ENCODE peak calls at places on chromosomes 4 and X, in four cellular contexts. R is vagina, S is ovary, V is A549. N is an unnamed sample.
A peak's percentile ranks its signal among the peaks of the same experiment; 100 is the strongest.

GRCh38 chr4:132266374-132266773 is 882.7 kb upstream of the PCDH10 start:
- DNase-seq in R (no peak), S (no peak), V (no peak), N (no peak)

GRCh38 chr4:7761720-7762119 is 177.9 kb downstream of the AFAP1 start:
- DNase-seq in R (no peak), S (peak; percentile 63), V (peak; percentile 57), N (peak; percentile 82)

GRCh38 chrX:21524008-21524407 is 134.1 kb downstream of the KLHL34 start:
- DNase-seq in R (no peak), S (no peak), V (no peak), N (no peak)

GRCh38 chr4:82172186-82172585 is 201.6 kb downstream of the HNRNPD start:
- DNase-seq in R (no peak), S (no peak), V (no peak), N (no peak)

GRCh38 chr4:129239088-129239487 is 143.1 kb downstream of the C4orf33 start:
- DNase-seq in R (no peak), S (no peak), V (peak; percentile 3), N (no peak)

GRCh38 chr4:126470862-126471261 is 1156.1 kb downstream of the FAT4 start:
- DNase-seq in R (no peak), S (no peak), V (no peak), N (no peak)

GRCh38 chr4:100098681-100099080 is 91.6 kb downstream of the DDIT4L start:
- DNase-seq in R (no peak), S (no peak), V (no peak), N (no peak)

GRCh38 chrX:65689377-65689776 is 21.9 kb downstream of the MSN start:
- DNase-seq in R (no peak), S (no peak), V (no peak), N (no peak)

GRCh38 chr4:78056265-78057129 is 626 bp upstream of the FRAS1 start:
- DNase-seq in R (peak; percentile 94), S (peak; percentile 63), V (peak; percentile 80), N (peak; percentile 34)
- TF ChIP-seq POLR2A in R (peak; percentile 37), S (no peak), V (peak; percentile 32), N (no peak)

GRCh38 chrX:130339408-130340222 is at the start of gene SLC25A14:
- DNase-seq in R (no peak), S (peak; percentile 77), V (peak; percentile 80), N (peak; percentile 39)
- TF ChIP-seq POLR2A in R (no peak), S (no peak), V (peak; percentile 49), N (no peak)

GRCh38 chr4:186193851-186194250 is 2.5 kb downstream of the CYP4V2 start:
- DNase-seq in R (no peak), S (no peak), V (no peak), N (no peak)

GRCh38 chr4:186189656-186190055 is 1.7 kb upstream of the CYP4V2 start:
- DNase-seq in R (no peak), S (no peak), V (no peak), N (no peak)

GRCh38 chr4:186192068-186192751 is 843 bp downstream of the CYP4V2 start:
- DNase-seq in R (no peak), S (peak; percentile 63), V (no peak), N (no peak)

GRCh38 chr4:186190456-186191265 is 706 bp upstream of the CYP4V2 start:
- DNase-seq in R (no peak), S (no peak), V (no peak), N (peak; percentile 39)

GRCh38 chr4:186191266-186192067 is at the start of gene CYP4V2:
- DNase-seq in R (no peak), S (peak; percentile 84), V (peak; percentile 67), N (peak; percentile 91)
- TF ChIP-seq POLR2A in R (no peak), S (peak; percentile 57), V (peak; percentile 21), N (no peak)

DNA sequence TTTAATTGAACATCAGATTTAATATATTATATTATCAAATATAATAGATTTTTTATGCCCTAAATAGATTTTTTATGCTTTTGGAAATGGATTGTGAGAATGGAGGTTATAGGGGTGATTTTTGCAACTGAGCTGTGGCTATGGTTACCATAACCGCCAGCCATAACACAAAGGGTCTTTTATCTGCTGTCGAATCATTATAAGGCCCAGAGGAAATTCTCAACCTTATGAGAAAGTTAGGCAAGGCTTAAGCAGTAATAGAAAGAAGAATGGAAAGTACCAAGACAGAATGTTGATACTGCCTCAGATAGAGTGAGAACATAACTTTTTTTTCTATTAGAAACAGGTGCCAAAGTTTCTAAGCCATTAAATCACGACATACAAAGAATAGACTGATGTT is 26.3 kb upstream of the CXCL6 start:
- DNase-seq in R (no peak), S (no peak), V (no peak), N (no peak)
- TF ChIP-seq POLR2A in R (no peak), S (no peak), V (no peak), N (no peak)

DNA sequence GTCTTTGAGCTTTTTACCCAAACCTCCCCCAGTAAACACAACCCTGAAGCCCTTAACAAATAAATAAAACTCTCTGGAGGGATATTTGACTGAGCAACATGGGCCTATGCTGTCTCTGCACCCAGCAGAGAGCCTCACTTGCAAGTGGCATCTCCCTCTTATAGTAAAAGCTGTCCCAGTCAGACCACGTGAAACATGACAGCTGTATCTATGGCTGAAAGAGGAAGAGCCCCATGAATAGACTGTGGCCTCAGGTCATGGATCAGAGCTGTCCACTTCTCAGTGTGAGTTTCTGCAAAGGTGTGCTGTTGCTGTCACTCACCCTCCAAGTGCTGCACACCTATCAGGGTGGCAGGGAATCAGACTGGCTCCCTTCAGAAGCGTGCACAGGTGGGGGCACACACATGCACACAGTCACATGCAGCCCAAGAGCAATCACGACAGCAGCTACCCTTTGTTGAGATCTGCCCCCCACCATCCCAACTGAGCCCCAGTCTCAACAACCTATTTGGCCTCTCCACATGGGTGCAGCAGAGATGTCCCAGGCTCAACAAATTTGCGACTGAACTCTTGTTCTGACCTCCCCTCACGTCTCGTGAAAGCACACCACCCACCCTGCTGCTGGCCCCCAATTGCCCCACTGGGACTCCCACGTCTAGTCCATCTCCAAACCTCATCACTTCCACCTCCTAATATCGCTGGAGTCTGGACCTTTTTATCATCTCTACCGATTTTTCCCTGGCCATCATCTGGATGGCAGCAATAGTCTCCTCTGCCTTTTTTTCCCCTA is 45.6 kb downstream of the NAT8L start:
- DNase-seq in R (no peak), S (no peak), V (no peak), N (no peak)
- TF ChIP-seq POLR2A in R (no peak), S (no peak), V (no peak), N (no peak)

GRCh38 chrX:118780509-118780908 is 43.1 kb upstream of the ZCCHC12 start:
- DNase-seq in R (no peak), S (no peak), V (no peak), N (no peak)
- TF ChIP-seq POLR2A in R (no peak), S (no peak), V (no peak), N (no peak)

GRCh38 chrX:72238721-72239475 is at the start of gene ERCC6L:
- DNase-seq in R (no peak), S (peak; percentile 88), V (peak; percentile 94), N (peak; percentile 79)
- TF ChIP-seq POLR2A in R (no peak), S (no peak), V (peak; percentile 96), N (peak; percentile 72)

GRCh38 chr4:56979674-56980073 is 978 bp downstream of the POLR2B start:
- DNase-seq in R (no peak), S (no peak), V (no peak), N (no peak)

GRCh38 chr4:56976283-56976877 is 1.0 kb downstream of the NOA1 start:
- DNase-seq in R (peak; percentile 84), S (peak; percentile 59), V (no peak), N (no peak)

GRCh38 chr4:56978750-56979303 is at the start of gene POLR2B:
- DNase-seq in R (peak; percentile 90), S (peak; percentile 89), V (peak; percentile 95), N (peak; percentile 58)

GRCh38 chr4:56976878-56977320 is 507 bp downstream of the NOA1 start:
- DNase-seq in R (peak; percentile 84), S (no peak), V (peak; percentile 12), N (peak; percentile 44)

DNA sequence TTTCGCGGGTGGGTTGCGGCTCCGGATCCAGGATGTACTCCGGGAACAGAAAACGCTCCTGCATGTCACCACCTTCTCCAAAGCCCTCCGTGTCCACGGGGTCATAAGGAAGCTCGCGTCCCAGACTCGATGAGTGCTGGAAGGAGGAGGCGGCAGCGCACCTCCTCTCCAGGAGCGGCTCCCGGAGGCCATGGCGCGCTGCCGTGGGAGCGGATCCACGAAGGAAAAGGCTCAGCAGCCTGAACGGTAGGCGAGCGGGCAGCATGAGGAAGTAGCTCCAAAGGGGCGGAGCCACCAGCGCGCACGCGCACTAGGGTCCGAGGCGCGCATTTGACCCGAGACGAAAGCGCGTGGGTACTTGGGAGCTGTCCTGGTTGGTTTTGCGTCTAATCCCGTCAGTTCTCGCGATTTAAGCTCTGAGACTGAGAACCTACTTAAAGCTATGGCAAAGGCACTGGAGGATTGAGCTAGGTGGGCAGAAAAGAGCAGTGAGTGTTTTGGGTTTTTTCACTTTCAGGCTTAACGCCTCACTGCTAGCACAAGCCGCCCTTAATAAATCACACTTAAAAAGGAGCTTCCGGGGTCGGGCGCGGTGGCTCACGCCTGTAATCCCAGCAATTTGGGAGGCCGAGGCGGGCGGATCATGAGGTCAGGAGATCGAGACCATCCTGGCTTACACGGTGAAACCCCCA is at the start of gene NOA1:
- DNase-seq in R (peak; percentile 98), S (peak; percentile 99), V (peak; percentile 98), N (peak; percentile 87)
- TF ChIP-seq POLR2A in R (peak; percentile 32), S (peak; percentile 43), V (peak; percentile 82), N (peak; percentile 94)

GRCh38 chrX:40099046-40099968 is 1.5 kb upstream of the BCOR start:
- DNase-seq in R (no peak), S (peak; percentile 58), V (no peak), N (no peak)

GRCh38 chrX:40100141-40100536 is 2.4 kb upstream of the BCOR start:
- DNase-seq in R (no peak), S (peak; percentile 56), V (no peak), N (no peak)

GRCh38 chrX:40097101-40097491 is 662 bp downstream of the BCOR start:
- DNase-seq in R (no peak), S (peak; percentile 50), V (no peak), N (no peak)

GRCh38 chrX:40097492-40098263 is at the start of gene BCOR:
- DNase-seq in R (no peak), S (peak; percentile 77), V (peak; percentile 80), N (no peak)

GRCh38 chrX:40098264-40099045 is 697 bp upstream of the BCOR start:
- DNase-seq in R (no peak), S (peak; percentile 45), V (peak; percentile 71), N (no peak)
- TF ChIP-seq POLR2A in R (no peak), S (no peak), V (no peak), N (no peak)

GRCh38 chr4:124711469-124712416 is 789 bp downstream of the ANKRD50 start:
- DNase-seq in R (no peak), S (no peak), V (peak; percentile 83), N (peak; percentile 13)

GRCh38 chr4:124710911-124711310 is 1.6 kb downstream of the ANKRD50 start:
- DNase-seq in R (no peak), S (no peak), V (no peak), N (no peak)

GRCh38 chr4:124710253-124710849 is 2.2 kb downstream of the ANKRD50 start:
- DNase-seq in R (no peak), S (no peak), V (no peak), N (no peak)

GRCh38 chr4:124712417-124713212 is at the start of gene ANKRD50:
- DNase-seq in R (peak; percentile 95), S (peak; percentile 94), V (peak; percentile 90), N (peak; percentile 56)

DNA sequence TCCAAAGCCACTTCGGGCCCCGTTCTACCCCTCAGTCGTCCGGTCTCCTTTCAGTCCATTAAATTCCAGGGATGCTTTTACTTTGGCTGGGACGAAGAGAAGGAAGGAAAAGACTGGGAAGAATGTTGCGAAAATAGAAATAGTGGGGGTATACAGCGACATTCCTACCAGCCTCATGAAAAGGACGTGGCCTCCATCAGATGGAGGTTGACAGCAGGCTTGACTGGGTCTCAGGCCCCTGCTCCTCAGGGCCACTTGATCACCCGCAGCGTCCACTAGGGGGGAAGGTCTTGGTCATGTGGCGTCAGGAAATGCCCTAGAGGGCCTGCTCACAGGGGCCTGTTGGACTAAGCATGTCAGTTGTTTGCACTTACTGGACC is 671 bp upstream of the ANKRD50 start:
- DNase-seq in R (no peak), S (peak; percentile 77), V (peak; percentile 89), N (no peak)
- TF ChIP-seq POLR2A in R (no peak), S (no peak), V (no peak), N (no peak)